ENCODE peak calls at places on chromosomes 11 and 22, in five cellular contexts. T is mammary epithelial cell; D is activated naive CD8-positive, alpha-beta T cell treated with anti-CD3 and anti-CD28 coated beads for 36 hours; Q is CD8-positive, alpha-beta memory T cell; I is NCI-H1105 treated with DMSO at 0.1 percent for 48 hours. S is an unnamed sample.

GRCh38 chr22:19105867-19106802 is 16.1 kb downstream of the DGCR2 start:
- DNase-seq in T (peak; percentile 30), D (peak; percentile 40), Q (peak; percentile 61), I (no peak), S (no peak)

GRCh38 chr22:49979587-49980264 is 19.2 kb downstream of the PIM3 start:
- DNase-seq in T (no peak), D (no peak), Q (no peak), I (no peak), S (no peak)

GRCh38 chr22:32850157-32850556 is 48.7 kb downstream of the TIMP3 start:
- DNase-seq in T (no peak), D (no peak), Q (no peak), I (no peak), S (no peak)

GRCh38 chr22:49999901-50000586 is 12.5 kb downstream of the IL17REL start:
- DNase-seq in T (no peak), D (no peak), Q (no peak), I (no peak), S (no peak)

GRCh38 chr22:50171965-50172421 is 1.5 kb downstream of the PANX2 start:
- DNase-seq in T (no peak), D (no peak), Q (no peak), I (no peak), S (no peak)

GRCh38 chr11:43879789-43880639 is 617 bp upstream of the ALKBH3 start:
- DNase-seq in T (no peak), D (no peak), Q (no peak), I (no peak), S (no peak)

GRCh38 chr11:5690216-5690615 is 626 bp downstream of the TRIM22 start:
- DNase-seq in T (peak; percentile 29), D (no peak), Q (no peak), I (no peak), S (no peak)

GRCh38 chr11:3853935-3854659 is 1.4 kb upstream of the STIM1 start:
- DNase-seq in T (peak; percentile 9), D (peak; percentile 67), Q (peak; percentile 82), I (no peak), S (no peak)

GRCh38 chr11:129740877-129741276 is 74.8 kb upstream of the TMEM45B start:
- DNase-seq in T (no peak), D (no peak), Q (no peak), I (no peak), S (peak; percentile 53)

GRCh38 chr11:65894034-65894591 is 3.6 kb downstream of the CCDC85B start:
- DNase-seq in T (no peak), D (no peak), Q (peak; percentile 40), I (no peak), S (no peak)

GRCh38 chr11:112780351-112781043 is 180.7 kb upstream of the NCAM1 start:
- DNase-seq in T (peak; percentile 21), D (no peak), Q (no peak), I (no peak), S (no peak)

S was measured in left kidney.